ENCODE peak calls at places on chromosome 14, in four cellular contexts. One of them, this sample, is unnamed.

GRCh38 chr14:94656043-94656442 is 43.9 kb downstream of the SERPINA3 start:
- DNase-seq in HL-60: no peak
- DNase-seq in K562: no peak
- DNase-seq in GM12878: no peak
- DNase-seq in this sample: no peak

GRCh38 chr14:98935921-98936320 is 336.1 kb downstream of the BCL11B start:
- DNase-seq in HL-60: no peak
- DNase-seq in K562: no peak
- DNase-seq in GM12878: no peak
- DNase-seq in this sample: no peak

GRCh38 chr14:100234511-100234910 is 4.4 kb upstream of the YY1 start:
- DNase-seq in HL-60: no peak
- DNase-seq in K562: no peak
- DNase-seq in GM12878: no peak
- DNase-seq in this sample: no peak

GRCh38 chr14:96508900-96509299 is 6.7 kb downstream of the PAPOLA start:
- DNase-seq in HL-60: no peak
- DNase-seq in GM12878: no peak
- DNase-seq in K562: no peak
- DNase-seq in this sample: no peak

GRCh38 chr14:89228921-89229639 is 188.0 kb downstream of the FOXN3 start:
- DNase-seq in GM12878: no peak
- DNase-seq in HL-60: no peak
- DNase-seq in K562: no peak
- DNase-seq in this sample: no peak

GRCh38 chr14:96108061-96108795 is 69.1 kb downstream of the C14orf132 start:
- DNase-seq in K562: no peak
- DNase-seq in HL-60: no peak
- DNase-seq in GM12878: no peak
- DNase-seq in this sample: no peak

GRCh38 chr14:54529811-54530210 is 20.1 kb downstream of the CGRRF1 start:
- DNase-seq in GM12878: no peak
- DNase-seq in K562: no peak
- DNase-seq in HL-60: no peak
- DNase-seq in this sample: no peak

GRCh38 chr14:63535918-63536317 is 7.3 kb downstream of the PPP2R5E start:
- DNase-seq in HL-60: no peak
- DNase-seq in K562: no peak
- DNase-seq in GM12878: no peak
- DNase-seq in this sample: no peak

GRCh38 chr14:94601961-94602391 is 10.2 kb upstream of the SERPINA3 start:
- DNase-seq in K562: peak; percentile 7
- DNase-seq in GM12878: no peak
- DNase-seq in HL-60: no peak
- DNase-seq in this sample: no peak

GRCh38 chr14:25049559-25050493 is at the start of gene STXBP6:
- DNase-seq in HL-60: peak; percentile 10
- DNase-seq in K562: no peak
- DNase-seq in GM12878: no peak
- DNase-seq in this sample: peak; percentile 22

GRCh38 chr14:68547305-68548193 is 245.3 kb downstream of the ZFP36L1 start:
- DNase-seq in GM12878: no peak
- DNase-seq in HL-60: no peak
- DNase-seq in K562: no peak
- DNase-seq in this sample: no peak

GRCh38 chr14:24734917-24735500 is 101.0 kb upstream of the GZMB start:
- DNase-seq in GM12878: no peak
- DNase-seq in HL-60: peak; percentile 37
- DNase-seq in K562: peak; percentile 43
- DNase-seq in this sample: no peak

GRCh38 chr14:41229824-41230223 is 376.9 kb upstream of the LRFN5 start:
- DNase-seq in HL-60: no peak
- DNase-seq in K562: no peak
- DNase-seq in GM12878: no peak
- DNase-seq in this sample: no peak

GRCh38 chr14:96363751-96364336 is 518 bp downstream of the GSKIP start:
- DNase-seq in K562: peak; percentile 13
- DNase-seq in HL-60: peak; percentile 53
- DNase-seq in GM12878: no peak
- DNase-seq in this sample: peak; percentile 30

GRCh38 chr14:72476657-72477499 is 417.0 kb downstream of the DPF3 start:
- DNase-seq in K562: no peak
- DNase-seq in HL-60: peak; percentile 39
- DNase-seq in GM12878: peak; percentile 100
- DNase-seq in this sample: peak; percentile 49
- TF ChIP-seq POLR2AphosphoS5 in K562: no peak
- TF ChIP-seq POLR2AphosphoS5 in HL-60: no peak
- TF ChIP-seq POLR2AphosphoS5 in GM12878: peak; percentile 66
- TF ChIP-seq POLR2AphosphoS5 in this sample: no peak

GRCh38 chr14:77859934-77860570 is 60.1 kb downstream of the ADCK1 start:
- DNase-seq in GM12878: no peak
- DNase-seq in K562: peak; percentile 48
- DNase-seq in HL-60: no peak
- DNase-seq in this sample: no peak
- TF ChIP-seq SPI1 in GM12878: no peak
- TF ChIP-seq SPI1 in K562: no peak
- TF ChIP-seq SPI1 in HL-60: no peak
- TF ChIP-seq SPI1 in this sample: no peak

GRCh38 chr14:90696728-90697127 is 119.5 kb downstream of the TTC7B start:
- DNase-seq in HL-60: no peak
- DNase-seq in GM12878: no peak
- DNase-seq in K562: no peak
- DNase-seq in this sample: no peak

GRCh38 chr14:90698379-90698869 is 117.8 kb downstream of the TTC7B start:
- DNase-seq in GM12878: no peak
- DNase-seq in HL-60: no peak
- DNase-seq in K562: no peak
- DNase-seq in this sample: no peak

GRCh38 chr14:90697577-90698206 is 118.5 kb downstream of the TTC7B start:
- DNase-seq in K562: peak; percentile 72
- DNase-seq in GM12878: no peak
- DNase-seq in HL-60: peak; percentile 81
- DNase-seq in this sample: peak; percentile 47

GRCh38 chr14:90695997-90696681 is 120.1 kb downstream of the TTC7B start:
- DNase-seq in HL-60: no peak
- DNase-seq in GM12878: no peak
- DNase-seq in K562: no peak
- DNase-seq in this sample: no peak

DNA sequence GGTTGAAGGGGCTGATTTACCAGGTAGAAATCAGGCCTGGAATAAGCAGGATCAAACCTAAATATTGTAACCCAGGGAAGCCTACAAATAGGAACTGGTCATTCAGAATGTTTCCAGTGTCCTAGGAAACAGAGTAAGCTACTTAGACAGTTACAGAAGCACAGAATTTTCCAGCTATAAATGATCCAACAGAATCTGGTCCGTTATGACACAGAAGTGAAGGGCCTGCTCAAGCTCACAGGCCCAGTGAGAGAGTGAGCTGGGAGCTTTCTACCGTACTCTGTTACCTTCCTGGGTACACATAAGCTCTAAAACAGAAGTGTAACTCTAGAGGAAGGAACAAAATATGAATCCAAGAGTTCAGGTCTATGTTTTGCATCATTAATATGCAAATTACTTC is 119.1 kb downstream of the TTC7B start:
- DNase-seq in HL-60: no peak
- DNase-seq in GM12878: no peak
- DNase-seq in K562: no peak
- DNase-seq in this sample: no peak
- TF ChIP-seq POLR2AphosphoS5 in HL-60: no peak
- TF ChIP-seq POLR2AphosphoS5 in GM12878: no peak
- TF ChIP-seq POLR2AphosphoS5 in K562: no peak
- TF ChIP-seq POLR2AphosphoS5 in this sample: no peak

DNA sequence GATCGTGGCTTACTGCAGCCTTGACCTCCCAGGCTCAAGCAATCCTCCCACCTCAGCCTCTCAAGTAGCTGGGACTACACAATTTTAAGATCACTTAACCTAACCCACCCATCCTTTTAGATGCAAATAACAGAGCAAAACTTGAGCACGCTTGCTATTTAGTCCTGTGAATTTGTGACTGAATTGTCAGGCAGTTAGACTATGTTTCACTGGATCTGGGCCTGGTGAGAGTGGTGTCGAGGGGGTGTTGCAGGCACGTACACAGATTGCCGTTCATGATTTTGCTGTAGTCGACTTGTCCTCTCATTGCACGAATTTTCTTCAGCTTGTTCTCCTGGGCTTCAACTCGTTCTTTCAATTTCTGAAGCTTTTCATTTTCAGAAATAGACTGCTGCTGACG is 38.2 kb downstream of the ZFYVE21 start:
- DNase-seq in K562: no peak
- DNase-seq in HL-60: no peak
- DNase-seq in GM12878: no peak
- DNase-seq in this sample: no peak
- TF ChIP-seq SPI1 in K562: no peak
- TF ChIP-seq SPI1 in HL-60: no peak
- TF ChIP-seq SPI1 in GM12878: no peak
- TF ChIP-seq SPI1 in this sample: no peak

GRCh38 chr14:105091335-105092123 is 26.3 kb upstream of the GPR132 start:
- DNase-seq in GM12878: no peak
- DNase-seq in HL-60: no peak
- DNase-seq in K562: no peak
- DNase-seq in this sample: no peak

GRCh38 chr14:105093426-105094192 is 28.4 kb upstream of the GPR132 start:
- DNase-seq in GM12878: peak; percentile 43
- DNase-seq in K562: peak; percentile 84
- DNase-seq in HL-60: no peak
- DNase-seq in this sample: peak; percentile 94

GRCh38 chr14:105092912-105093425 is 27.7 kb upstream of the GPR132 start:
- DNase-seq in HL-60: no peak
- DNase-seq in GM12878: no peak
- DNase-seq in K562: peak; percentile 64
- DNase-seq in this sample: peak; percentile 70

GRCh38 chr14:105090493-105091334 is 25.5 kb upstream of the GPR132 start:
- DNase-seq in GM12878: no peak
- DNase-seq in HL-60: peak; percentile 84
- DNase-seq in K562: peak; percentile 64
- DNase-seq in this sample: peak; percentile 77

GRCh38 chr14:105092124-105092911 is 27.1 kb upstream of the GPR132 start:
- DNase-seq in K562: no peak
- DNase-seq in GM12878: no peak
- DNase-seq in HL-60: no peak
- DNase-seq in this sample: no peak
- TF ChIP-seq POLR2AphosphoS5 in K562: no peak
- TF ChIP-seq POLR2AphosphoS5 in GM12878: no peak
- TF ChIP-seq POLR2AphosphoS5 in HL-60: no peak
- TF ChIP-seq POLR2AphosphoS5 in this sample: no peak

GRCh38 chr14:72782182-72782508 is 111.8 kb downstream of the DPF3 start:
- DNase-seq in GM12878: no peak
- DNase-seq in HL-60: no peak
- DNase-seq in K562: no peak
- DNase-seq in this sample: no peak

GRCh38 chr14:72779679-72780078 is 114.2 kb downstream of the DPF3 start:
- DNase-seq in GM12878: no peak
- DNase-seq in HL-60: no peak
- DNase-seq in K562: no peak
- DNase-seq in this sample: no peak

GRCh38 chr14:72782817-72783216 is 111.1 kb downstream of the DPF3 start:
- DNase-seq in HL-60: no peak
- DNase-seq in K562: no peak
- DNase-seq in GM12878: no peak
- DNase-seq in this sample: no peak

GRCh38 chr14:72781476-72782181 is 112.3 kb downstream of the DPF3 start:
- DNase-seq in HL-60: no peak
- DNase-seq in K562: no peak
- DNase-seq in GM12878: no peak
- DNase-seq in this sample: no peak

GRCh38 chr14:72780771-72781170 is 113.1 kb downstream of the DPF3 start:
- DNase-seq in K562: no peak
- DNase-seq in HL-60: no peak
- DNase-seq in GM12878: no peak
- DNase-seq in this sample: no peak
- TF ChIP-seq SPI1 in K562: no peak
- TF ChIP-seq SPI1 in HL-60: no peak
- TF ChIP-seq SPI1 in GM12878: no peak
- TF ChIP-seq SPI1 in this sample: no peak

DNA sequence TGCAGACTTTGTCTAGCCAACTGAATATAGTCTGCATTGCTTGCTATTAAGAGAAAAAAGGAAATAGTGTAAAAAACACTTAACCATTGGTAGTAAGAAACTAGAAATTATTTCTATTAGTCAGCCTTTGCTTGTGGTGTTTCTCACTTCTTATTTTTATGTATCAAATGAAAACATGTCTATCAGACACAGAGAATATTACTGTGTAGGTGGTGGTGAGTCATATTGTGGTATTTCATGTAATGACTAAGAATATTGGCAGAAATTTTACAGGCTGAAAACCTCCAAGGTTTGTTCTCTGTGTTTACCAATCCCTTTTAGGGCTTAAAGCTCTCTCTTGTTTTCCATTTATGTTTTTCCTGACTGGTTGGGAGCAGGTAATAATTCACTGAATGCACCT is 87.2 kb downstream of the DAAM1 start:
- DNase-seq in HL-60: no peak
- DNase-seq in K562: no peak
- DNase-seq in GM12878: peak; percentile 78
- DNase-seq in this sample: peak; percentile 15
- TF ChIP-seq POLR2AphosphoS5 in HL-60: no peak
- TF ChIP-seq POLR2AphosphoS5 in K562: no peak
- TF ChIP-seq POLR2AphosphoS5 in GM12878: no peak
- TF ChIP-seq POLR2AphosphoS5 in this sample: no peak

DNA sequence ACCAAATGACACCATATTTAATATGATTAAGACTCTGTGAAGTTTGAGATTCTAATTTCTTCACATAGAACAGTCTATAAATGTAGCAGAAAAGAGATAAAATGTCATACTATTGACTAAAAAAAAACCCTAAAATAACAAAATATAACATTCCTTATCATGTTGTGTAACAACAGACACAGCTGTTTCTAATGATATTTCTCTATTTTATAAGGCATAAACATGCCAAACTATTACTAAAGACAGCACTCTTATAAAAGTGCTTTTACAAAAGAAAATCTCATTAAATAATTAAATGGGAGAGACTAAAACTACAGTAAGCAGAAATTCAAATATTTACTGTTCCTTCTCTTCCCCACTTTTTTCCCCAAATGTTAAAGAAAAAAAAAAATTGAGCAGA is 49.4 kb downstream of the NOVA1 start:
- DNase-seq in K562: no peak
- DNase-seq in HL-60: no peak
- DNase-seq in GM12878: no peak
- DNase-seq in this sample: no peak
- TF ChIP-seq SPI1 in K562: no peak
- TF ChIP-seq SPI1 in HL-60: no peak
- TF ChIP-seq SPI1 in GM12878: no peak
- TF ChIP-seq SPI1 in this sample: no peak